ENCODE peak calls at places on chromosomes 6 and 20, in ten cellular contexts. M is aorta, F is ovary, H is heart right ventricle, N is left ventricle myocardium inferior, G is H9, R is neuronal stem cell, C is right lobe of liver, K is H1, Y is fibroblast of lung. A is an unnamed sample.

GRCh38 chr6:25229671-25230321 is 49.4 kb upstream of the CARMIL1 start:
- DNase-seq in M (no peak), F (no peak), H (no peak), N (no peak), G (no peak), R (no peak), C (no peak), K (no peak), Y (peak; percentile 95), A (no peak)

GRCh38 chr6:160534050-160534696 is 129.9 kb downstream of the LPA start:
- DNase-seq in M (peak; percentile 81), F (peak; percentile 68), H (peak; percentile 45), N (peak; percentile 22), G (peak; percentile 79), R (peak; percentile 66), C (peak; percentile 27), K (peak; percentile 50), Y (peak; percentile 21), A (no peak)

GRCh38 chr20:31836853-31837608 is 8.4 kb downstream of the FOXS1 start:
- DNase-seq in M (no peak), F (no peak), H (no peak), N (no peak), G (no peak), R (no peak), C (no peak), K (no peak), Y (peak; percentile 53), A (no peak)

GRCh38 chr6:20217476-20217855 is 5.2 kb upstream of the MBOAT1 start:
- DNase-seq in M (no peak), F (no peak), H (no peak), N (no peak), G (no peak), R (no peak), C (no peak), K (no peak), Y (no peak), A (no peak)

GRCh38 chr20:46631212-46631869 is 19.9 kb downstream of the SLC13A3 start:
- DNase-seq in M (no peak), F (no peak), H (no peak), N (no peak), G (no peak), R (no peak), C (peak; percentile 60), K (no peak), Y (no peak), A (peak; percentile 58)

GRCh38 chr20:32252189-32252588 is 25.3 kb upstream of the KIF3B start:
- DNase-seq in M (no peak), F (no peak), H (no peak), N (no peak), G (no peak), R (no peak), C (no peak), K (no peak), Y (no peak), A (no peak)

GRCh38 chr20:5913166-5913565 is 37.2 kb downstream of the TRMT6 start:
- DNase-seq in M (no peak), F (no peak), H (no peak), N (no peak), G (no peak), R (no peak), C (no peak), K (no peak), Y (no peak), A (no peak)

GRCh38 chr20:38114353-38114791 is 50.7 kb downstream of the TGM2 start:
- DNase-seq in M (no peak), F (no peak), H (no peak), N (no peak), G (no peak), R (no peak), C (no peak), K (no peak), Y (peak; percentile 81), A (no peak)

GRCh38 chr6:159077123-159077522 is 32.3 kb upstream of the TAGAP start:
- DNase-seq in M (no peak), F (no peak), H (no peak), N (no peak), G (no peak), R (no peak), C (no peak), K (no peak), Y (peak; percentile 2), A (no peak)

GRCh38 chr6:159083146-159083545 is 38.4 kb upstream of the TAGAP start:
- DNase-seq in M (no peak), F (no peak), H (no peak), N (no peak), G (no peak), R (no peak), C (no peak), K (no peak), Y (peak; percentile 3), A (no peak)

GRCh38 chr6:159082039-159082815 is 37.4 kb upstream of the TAGAP start:
- DNase-seq in M (no peak), F (no peak), H (no peak), N (no peak), G (no peak), R (no peak), C (no peak), K (no peak), Y (no peak), A (no peak)

GRCh38 chr6:159079367-159079766 is 34.6 kb upstream of the TAGAP start:
- DNase-seq in M (no peak), F (no peak), H (no peak), N (no peak), G (no peak), R (no peak), C (no peak), K (no peak), Y (no peak), A (no peak)

DNA sequence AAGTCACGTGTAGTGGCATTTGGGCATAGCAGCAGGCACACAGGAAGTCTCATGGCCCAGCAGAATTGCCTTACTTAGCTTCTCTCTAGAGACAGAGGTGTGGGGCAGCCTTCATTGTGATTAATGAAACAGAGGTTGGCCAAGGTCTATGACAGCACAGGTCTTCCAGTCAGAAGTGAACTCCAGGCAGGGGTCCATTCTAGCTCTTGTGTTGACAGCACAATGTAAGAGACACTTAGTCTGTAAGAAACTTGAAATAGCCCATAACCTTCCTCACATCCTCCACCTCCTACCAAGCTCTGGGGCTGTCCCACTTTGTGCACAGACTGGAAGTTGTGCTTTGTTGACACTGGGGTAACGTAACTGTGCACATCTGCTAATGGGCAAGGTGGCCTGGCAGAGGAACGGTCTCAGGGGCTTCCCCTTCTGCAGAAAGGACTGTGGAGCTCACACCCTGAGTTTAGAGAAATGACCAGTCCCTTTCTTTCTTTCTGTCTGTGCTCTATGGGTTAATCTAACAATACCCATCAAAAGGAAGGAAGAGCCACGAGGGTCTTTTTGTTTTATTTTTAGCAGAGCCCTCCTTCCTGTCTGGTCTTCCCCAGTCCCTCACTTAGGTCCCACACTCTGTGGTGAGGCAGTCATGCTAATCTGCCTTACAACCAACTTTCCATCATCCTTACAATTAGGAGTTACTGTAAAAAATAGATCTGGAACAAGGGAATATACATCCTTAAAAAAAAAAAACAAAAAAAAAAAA is 35.6 kb upstream of the TAGAP start:
- DNase-seq in M (no peak), F (no peak), H (no peak), N (no peak), G (no peak), R (no peak), C (no peak), K (no peak), Y (no peak), A (no peak)
- H3K27me3 ChIP-seq in M (no peaks in the 10 kb centered on the region), F (no peaks in the 10 kb centered on the region), H (peaks cover 25% of the 10 kb centered on the region), N (peaks cover 40% of the 10 kb centered on the region), G (no peaks in the 10 kb centered on the region), R (no peaks in the 10 kb centered on the region), C (no peaks in the 10 kb centered on the region), K (no peaks in the 10 kb centered on the region), Y (no peaks in the 10 kb centered on the region), A (no peaks in the 10 kb centered on the region)

DNA sequence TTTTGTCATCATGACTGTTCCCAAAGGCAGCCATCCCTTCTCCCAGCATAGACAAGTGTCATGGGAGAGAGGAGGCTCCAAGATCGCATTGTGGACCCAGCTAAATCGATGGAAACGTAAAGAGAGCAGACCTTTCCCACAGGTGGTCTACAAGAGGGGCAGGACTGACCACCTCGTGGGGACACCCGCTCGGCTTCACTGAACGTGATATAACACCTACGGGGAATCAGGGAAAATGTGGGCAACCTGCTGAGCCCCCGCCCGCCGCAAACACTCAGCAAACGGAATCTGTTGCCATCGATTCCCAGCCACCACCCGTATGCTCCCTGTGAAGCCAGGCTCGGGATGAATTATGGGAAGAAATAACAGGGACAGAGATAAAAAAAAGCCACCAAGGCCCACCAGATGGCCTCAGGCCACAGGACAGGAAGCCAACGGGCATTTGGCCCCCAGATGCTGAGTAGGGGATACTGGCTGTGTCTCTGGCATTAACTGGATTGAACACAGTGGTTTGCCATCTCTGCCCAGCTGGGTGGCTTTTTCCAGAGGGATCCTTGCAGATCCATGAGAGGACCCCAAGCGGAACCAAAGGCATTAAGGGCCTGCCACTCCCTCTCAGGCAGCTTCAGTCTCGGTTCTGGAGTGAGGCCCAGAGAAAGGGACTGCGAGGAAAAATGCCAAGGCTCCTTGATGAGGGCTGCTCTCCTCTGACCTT is 44.4 kb downstream of the BMP7 start:
- DNase-seq in M (no peak), F (no peak), H (no peak), N (no peak), G (no peak), R (no peak), C (no peak), K (no peak), Y (no peak), A (no peak)
- H3K27me3 ChIP-seq in M (no peaks in the 10 kb centered on the region), F (no peaks in the 10 kb centered on the region), H (peaks cover 14% of the 10 kb centered on the region), N (peaks cover 7% of the 10 kb centered on the region), G (no peaks in the 10 kb centered on the region), R (no peaks in the 10 kb centered on the region), C (no peaks in the 10 kb centered on the region), K (no peaks in the 10 kb centered on the region), Y (no peaks in the 10 kb centered on the region), A (no peaks in the 10 kb centered on the region)

GRCh38 chr6:40734607-40735006 is 147.4 kb upstream of the LRFN2 start:
- DNase-seq in M (no peak), F (no peak), H (no peak), N (no peak), G (no peak), R (no peak), C (no peak), K (no peak), Y (no peak), A (no peak)

GRCh38 chr6:40735126-40735920 is 148.2 kb upstream of the LRFN2 start:
- DNase-seq in M (no peak), F (no peak), H (no peak), N (no peak), G (no peak), R (no peak), C (no peak), K (no peak), Y (no peak), A (no peak)

GRCh38 chr6:40733770-40734396 is 146.7 kb upstream of the LRFN2 start:
- DNase-seq in M (no peak), F (no peak), H (no peak), N (no peak), G (no peak), R (no peak), C (no peak), K (no peak), Y (no peak), A (no peak)

GRCh38 chr6:40732878-40733277 is 145.7 kb upstream of the LRFN2 start:
- DNase-seq in M (no peak), F (no peak), H (no peak), N (no peak), G (no peak), R (no peak), C (no peak), K (no peak), Y (no peak), A (no peak)

DNA sequence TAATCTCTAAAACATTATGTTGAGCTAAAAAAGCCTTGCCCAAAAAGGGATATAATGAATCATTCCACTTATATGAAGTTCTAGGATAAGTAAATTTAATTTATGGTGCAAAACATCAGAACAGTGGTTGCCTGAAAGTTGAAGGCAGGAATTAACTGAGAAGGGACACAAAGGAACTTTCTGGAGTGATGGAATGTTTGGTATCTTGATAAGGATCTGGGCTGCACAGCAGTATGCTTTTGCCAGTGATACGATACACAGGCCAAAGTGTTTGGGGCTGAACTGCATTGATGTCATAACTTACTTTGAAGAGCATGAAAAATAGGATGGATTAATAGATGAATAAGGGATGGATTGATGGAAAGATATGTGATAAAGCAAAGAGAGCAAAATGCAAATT is 146.1 kb upstream of the LRFN2 start:
- DNase-seq in M (no peak), F (no peak), H (no peak), N (no peak), G (no peak), R (no peak), C (no peak), K (no peak), Y (peak; percentile 34), A (no peak)
- H3K27me3 ChIP-seq in M (no peaks in the 10 kb centered on the region), F (no peaks in the 10 kb centered on the region), H (peaks cover 18% of the 10 kb centered on the region), N (peaks cover 42% of the 10 kb centered on the region), G (no peaks in the 10 kb centered on the region), R (no peaks in the 10 kb centered on the region), C (no peaks in the 10 kb centered on the region), K (no peaks in the 10 kb centered on the region), Y (no peaks in the 10 kb centered on the region), A (no peaks in the 10 kb centered on the region)

DNA sequence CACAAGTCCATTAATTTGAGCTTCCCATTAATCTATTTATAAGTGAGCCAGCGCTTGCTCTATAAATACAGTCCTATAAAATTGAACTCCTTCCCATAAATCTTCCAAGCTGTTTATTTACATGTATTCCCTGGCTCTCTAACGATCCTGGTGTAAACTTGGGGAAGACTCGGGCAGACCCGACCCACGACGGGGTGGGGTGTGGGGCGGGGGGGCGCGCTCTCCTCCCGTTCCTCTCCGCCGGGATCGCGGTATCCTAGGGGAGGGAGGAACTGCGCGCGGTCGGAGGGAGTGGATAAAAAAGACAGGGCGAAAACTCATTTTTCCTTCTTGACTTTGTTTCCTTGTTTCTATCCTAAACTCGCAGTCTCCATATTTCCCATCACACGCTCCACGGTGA is 31.1 kb downstream of the TFAP2B start:
- DNase-seq in M (no peak), F (no peak), H (no peak), N (no peak), G (peak; percentile 32), R (no peak), C (no peak), K (no peak), Y (no peak), A (no peak)
- H3K27me3 ChIP-seq in M (no peaks in the 10 kb centered on the region), F (no peaks in the 10 kb centered on the region), H (peaks cover 98% of the 10 kb centered on the region), N (peaks cover 99% of the 10 kb centered on the region), G (peaks cover 88% of the 10 kb centered on the region), R (peaks cover 71% of the 10 kb centered on the region), C (peaks cover 46% of the 10 kb centered on the region), K (peaks cover 76% of the 10 kb centered on the region), Y (no peaks in the 10 kb centered on the region), A (peaks cover 89% of the 10 kb centered on the region)